ENCODE peak calls at places on chromosomes 4 and X, in five cellular contexts. One of them, this sample, is unnamed.

GRCh38 chrX:139224953-139225665 is 305.4 kb upstream of the F9 start:
- DNase-seq in stimulated activated CD4-positive, alpha-beta T cell treated with anti-CD3 and anti-CD28 coated beads, Interleukin-12 subunit alpha, Interleukin-12 subunit beta, amount 100 ng/mL, for 24 hours: no peak
- DNase-seq in caudate nucleus: no peak
- DNase-seq in tibial nerve: no peak
- DNase-seq in T1000: no peak
- DNase-seq in this sample: peak

GRCh38 chrX:110066488-110067225 is 63.7 kb downstream of the TMEM164 start:
- DNase-seq in stimulated activated CD4-positive, alpha-beta T cell treated with anti-CD3 and anti-CD28 coated beads, Interleukin-12 subunit alpha, Interleukin-12 subunit beta, amount 100 ng/mL, for 24 hours: no peak
- DNase-seq in caudate nucleus: no peak
- DNase-seq in tibial nerve: no peak
- DNase-seq in T1000: no peak
- DNase-seq in this sample: no peak

GRCh38 chr4:139457318-139457717 is 3.4 kb downstream of the RAB33B start:
- DNase-seq in stimulated activated CD4-positive, alpha-beta T cell treated with anti-CD3 and anti-CD28 coated beads, Interleukin-12 subunit alpha, Interleukin-12 subunit beta, amount 100 ng/mL, for 24 hours: no peak
- DNase-seq in caudate nucleus: no peak
- DNase-seq in tibial nerve: no peak
- DNase-seq in T1000: no peak
- DNase-seq in this sample: peak

GRCh38 chrX:42437211-42437610 is 340.8 kb downstream of the PPP1R2C start:
- DNase-seq in stimulated activated CD4-positive, alpha-beta T cell treated with anti-CD3 and anti-CD28 coated beads, Interleukin-12 subunit alpha, Interleukin-12 subunit beta, amount 100 ng/mL, for 24 hours: no peak
- DNase-seq in caudate nucleus: no peak
- DNase-seq in tibial nerve: no peak
- DNase-seq in T1000: no peak
- DNase-seq in this sample: no peak

GRCh38 chrX:5957506-5957905 is 271.2 kb downstream of the NLGN4X start:
- DNase-seq in stimulated activated CD4-positive, alpha-beta T cell treated with anti-CD3 and anti-CD28 coated beads, Interleukin-12 subunit alpha, Interleukin-12 subunit beta, amount 100 ng/mL, for 24 hours: no peak
- DNase-seq in caudate nucleus: no peak
- DNase-seq in tibial nerve: no peak
- DNase-seq in T1000: peak
- DNase-seq in this sample: no peak

GRCh38 chr4:111943796-111944203 is 201.5 kb upstream of the FAM241A start:
- DNase-seq in stimulated activated CD4-positive, alpha-beta T cell treated with anti-CD3 and anti-CD28 coated beads, Interleukin-12 subunit alpha, Interleukin-12 subunit beta, amount 100 ng/mL, for 24 hours: no peak
- DNase-seq in caudate nucleus: no peak
- DNase-seq in tibial nerve: no peak
- DNase-seq in T1000: no peak
- DNase-seq in this sample: peak

GRCh38 chrX:5380426-5380825 is 848.2 kb downstream of the NLGN4X start:
- DNase-seq in stimulated activated CD4-positive, alpha-beta T cell treated with anti-CD3 and anti-CD28 coated beads, Interleukin-12 subunit alpha, Interleukin-12 subunit beta, amount 100 ng/mL, for 24 hours: no peak
- DNase-seq in caudate nucleus: no peak
- DNase-seq in tibial nerve: no peak
- DNase-seq in T1000: no peak
- DNase-seq in this sample: no peak

GRCh38 chr4:111501946-111502345 is 643.3 kb upstream of the FAM241A start:
- DNase-seq in stimulated activated CD4-positive, alpha-beta T cell treated with anti-CD3 and anti-CD28 coated beads, Interleukin-12 subunit alpha, Interleukin-12 subunit beta, amount 100 ng/mL, for 24 hours: no peak
- DNase-seq in caudate nucleus: no peak
- DNase-seq in tibial nerve: no peak
- DNase-seq in T1000: no peak
- DNase-seq in this sample: no peak

GRCh38 chr4:161696957-161697356 is 466.8 kb downstream of the FSTL5 start:
- DNase-seq in stimulated activated CD4-positive, alpha-beta T cell treated with anti-CD3 and anti-CD28 coated beads, Interleukin-12 subunit alpha, Interleukin-12 subunit beta, amount 100 ng/mL, for 24 hours: no peak
- DNase-seq in caudate nucleus: no peak
- DNase-seq in tibial nerve: no peak
- DNase-seq in T1000: no peak
- DNase-seq in this sample: peak

GRCh38 chr4:186297013-186297645 is 31.1 kb downstream of the F11 start:
- DNase-seq in stimulated activated CD4-positive, alpha-beta T cell treated with anti-CD3 and anti-CD28 coated beads, Interleukin-12 subunit alpha, Interleukin-12 subunit beta, amount 100 ng/mL, for 24 hours: no peak
- DNase-seq in caudate nucleus: no peak
- DNase-seq in tibial nerve: no peak
- DNase-seq in T1000: no peak
- DNase-seq in this sample: peak

GRCh38 chrX:118847676-118848075 is 24.1 kb downstream of the ZCCHC12 start:
- DNase-seq in stimulated activated CD4-positive, alpha-beta T cell treated with anti-CD3 and anti-CD28 coated beads, Interleukin-12 subunit alpha, Interleukin-12 subunit beta, amount 100 ng/mL, for 24 hours: no peak
- DNase-seq in caudate nucleus: no peak
- DNase-seq in tibial nerve: no peak
- DNase-seq in T1000: no peak
- DNase-seq in this sample: peak

GRCh38 chr4:5808081-5808741 is 84.7 kb downstream of the CRMP1 start:
- DNase-seq in stimulated activated CD4-positive, alpha-beta T cell treated with anti-CD3 and anti-CD28 coated beads, Interleukin-12 subunit alpha, Interleukin-12 subunit beta, amount 100 ng/mL, for 24 hours: no peak
- DNase-seq in caudate nucleus: no peak
- DNase-seq in tibial nerve: no peak
- DNase-seq in T1000: no peak
- DNase-seq in this sample: peak

GRCh38 chr4:17494258-17494657 is 17.6 kb downstream of the QDPR start:
- DNase-seq in stimulated activated CD4-positive, alpha-beta T cell treated with anti-CD3 and anti-CD28 coated beads, Interleukin-12 subunit alpha, Interleukin-12 subunit beta, amount 100 ng/mL, for 24 hours: no peak
- DNase-seq in caudate nucleus: peak
- DNase-seq in tibial nerve: no peak
- DNase-seq in T1000: peak
- DNase-seq in this sample: peak

GRCh38 chr4:8214091-8214490 is 15.0 kb downstream of the SH3TC1 start:
- DNase-seq in stimulated activated CD4-positive, alpha-beta T cell treated with anti-CD3 and anti-CD28 coated beads, Interleukin-12 subunit alpha, Interleukin-12 subunit beta, amount 100 ng/mL, for 24 hours: no peak
- DNase-seq in caudate nucleus: no peak
- DNase-seq in tibial nerve: no peak
- DNase-seq in T1000: no peak
- DNase-seq in this sample: no peak

GRCh38 chr4:23962462-23962861 is 72.6 kb upstream of the PPARGC1A start:
- DNase-seq in stimulated activated CD4-positive, alpha-beta T cell treated with anti-CD3 and anti-CD28 coated beads, Interleukin-12 subunit alpha, Interleukin-12 subunit beta, amount 100 ng/mL, for 24 hours: no peak
- DNase-seq in caudate nucleus: no peak
- DNase-seq in tibial nerve: no peak
- DNase-seq in T1000: no peak
- DNase-seq in this sample: no peak